ENCODE peak calls at places on chromosome 19, in five cellular contexts. B is body of pancreas, C is psoas muscle, J is colonic mucosa, P is astrocyte of the cerebellum. H is an unnamed sample.

GRCh38 chr19:58552655-58553054 is 2.2 kb downstream of the CHMP2A start:
- DNase-seq in B (no peak), C (no peak), J (no peak), P (no peak), H (no peak)

GRCh38 chr19:2691951-2692350 is 10.5 kb downstream of the GNG7 start:
- DNase-seq in B (no peak), C (no peak), J (no peak), P (no peak), H (no peak)

GRCh38 chr19:32416749-32417469 is 11.3 kb downstream of the DPY19L3 start:
- DNase-seq in B (no peak), C (no peak), J (no peak), P (peak), H (no peak)

GRCh38 chr19:6340493-6341201 is 7.2 kb upstream of the ACER1 start:
- DNase-seq in B (no peak), C (no peak), J (no peak), P (no peak), H (no peak)

GRCh38 chr19:28497887-28498286 is 715.1 kb downstream of the UQCRFS1 start:
- DNase-seq in B (no peak), C (no peak), J (no peak), P (no peak), H (no peak)

GRCh38 chr19:10855879-10856522 is 7.8 kb downstream of the C19orf38 start:
- DNase-seq in B (peak), C (no peak), J (no peak), P (no peak), H (no peak)

GRCh38 chr19:56015756-56016155 is 29.2 kb downstream of the NLRP5 start:
- DNase-seq in B (no peak), C (no peak), J (no peak), P (no peak), H (no peak)

GRCh38 chr19:19406878-19407639 is 1.6 kb downstream of the GATAD2A start:
- DNase-seq in B (peak), C (peak), J (peak), P (no peak), H (no peak)

GRCh38 chr19:39053276-39054090 is 21.1 kb upstream of the FBXO27 start:
- DNase-seq in B (no peak), C (no peak), J (peak), P (no peak), H (no peak)

GRCh38 chr19:45591004-45591637 is 6.5 kb upstream of the OPA3 start:
- DNase-seq in B (peak), C (peak), J (peak), P (no peak), H (no peak)

GRCh38 chr19:33397536-33398360 is 24.2 kb downstream of the CEBPG start:
- DNase-seq in B (no peak), C (peak), J (no peak), P (no peak), H (no peak)

GRCh38 chr19:36169084-36169760 is 17.0 kb upstream of the COX7A1 start:
- DNase-seq in B (no peak), C (no peak), J (peak), P (no peak), H (no peak)

GRCh38 chr19:23365222-23365621 is 30.0 kb downstream of the ZNF91 start:
- DNase-seq in B (no peak), C (no peak), J (no peak), P (no peak), H (no peak)

GRCh38 chr19:7636691-7637373 is at the start of gene STXBP2:
- DNase-seq in B (peak), C (peak), J (peak), P (no peak), H (no peak)

GRCh38 chr19:46134527-46134926 is 10.0 kb upstream of the IGFL3 start:
- DNase-seq in B (no peak), C (no peak), J (no peak), P (no peak), H (no peak)

GRCh38 chr19:51124729-51125128 is at the start of gene SIGLEC9:
- DNase-seq in B (no peak), C (peak), J (no peak), P (no peak), H (no peak)

GRCh38 chr19:47243364-47243775 is 12.4 kb upstream of the BBC3 start:
- DNase-seq in B (no peak), C (no peak), J (no peak), P (no peak), H (no peak)

GRCh38 chr19:47241919-47242644 is 11.1 kb upstream of the BBC3 start:
- DNase-seq in B (no peak), C (no peak), J (no peak), P (no peak), H (no peak)

GRCh38 chr19:47240561-47240960 is 9.6 kb upstream of the BBC3 start:
- DNase-seq in B (no peak), C (peak), J (no peak), P (no peak), H (no peak)

GRCh38 chr19:47240996-47241918 is 10.3 kb upstream of the BBC3 start:
- DNase-seq in B (peak), C (peak), J (peak), P (no peak), H (no peak)

DNA sequence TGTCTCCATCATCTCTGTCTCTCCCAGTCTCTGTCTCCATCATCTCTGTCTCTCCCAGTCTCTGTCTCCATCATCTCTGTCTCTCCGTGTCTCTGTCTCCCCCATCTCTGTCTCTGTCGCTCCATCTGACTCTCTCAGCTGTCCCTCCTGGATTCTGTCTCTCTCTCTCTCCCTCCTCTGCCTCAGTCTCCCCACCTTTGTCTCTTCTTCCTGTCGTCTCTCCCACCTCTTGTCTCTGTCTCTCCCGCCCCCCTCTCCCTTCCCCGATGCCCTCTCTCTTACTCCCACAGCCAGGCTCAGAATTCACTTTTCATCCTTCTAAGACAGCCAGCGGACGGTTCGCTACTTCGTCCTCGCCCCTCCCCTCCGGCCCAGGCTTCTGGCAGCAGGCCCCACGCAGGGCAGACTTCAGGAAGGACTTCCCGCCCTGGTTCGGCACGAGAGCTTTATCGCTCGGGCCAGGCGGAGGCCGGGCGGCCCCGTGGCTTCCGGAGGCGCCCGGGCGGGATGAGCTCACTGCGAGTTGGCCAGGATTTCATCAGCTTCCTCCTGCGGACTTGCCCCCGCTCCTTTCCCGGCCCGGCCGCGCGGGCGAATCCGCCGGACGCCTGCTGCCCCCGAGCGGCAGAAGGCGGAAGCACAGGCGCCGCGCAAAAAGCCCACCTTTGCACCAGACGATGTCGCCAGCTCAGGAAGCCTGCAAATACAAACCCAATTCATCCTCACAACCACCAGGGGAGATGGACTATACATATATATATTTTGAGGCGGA is 12.4 kb upstream of the CCDC9 start:
- DNase-seq in B (peak), C (peak), J (peak), P (peak), H (peak)
- TF ChIP-seq CTCF in B (peak), C (peak), J (peak), P (peak), H (peak)

DNA sequence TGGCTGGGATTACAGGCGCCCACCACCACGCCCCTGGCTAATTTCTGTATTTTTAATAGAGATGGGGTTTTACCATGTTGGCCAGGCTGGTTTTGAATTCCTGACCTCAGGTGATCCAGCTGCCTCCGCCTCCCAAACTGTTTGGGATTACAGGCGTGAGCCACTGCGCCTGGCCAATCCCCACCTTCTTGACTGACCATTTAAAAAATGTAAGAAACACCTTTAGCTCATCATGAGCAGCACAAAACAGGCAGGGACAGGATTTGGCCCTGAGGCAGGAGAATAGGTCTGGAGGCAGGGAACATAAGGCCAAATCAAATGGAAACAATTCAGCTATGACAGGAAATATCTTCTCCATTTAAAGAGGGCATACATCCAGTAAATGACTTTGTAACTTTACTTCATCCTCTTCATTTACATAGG is 1.4 kb upstream of the MPV17L2 start:
- DNase-seq in B (no peak), C (no peak), J (peak), P (no peak), H (no peak)
- H3K4me3 ChIP-seq in B (peak), C (peak), J (peak), P (peak), H (peak)

GRCh38 chr19:49591731-49592485 is 926 bp downstream of the PRR12 start:
- DNase-seq in B (peak), C (peak), J (peak), P (no peak), H (no peak)

GRCh38 chr19:49590971-49591730 is at the start of gene PRR12:
- DNase-seq in B (peak), C (peak), J (peak), P (peak), H (no peak)

GRCh38 chr19:49588370-49589122 is 2.4 kb upstream of the PRR12 start:
- DNase-seq in B (no peak), C (no peak), J (peak), P (no peak), H (no peak)

GRCh38 chr19:49589391-49589790 is 1.6 kb upstream of the PRR12 start:
- DNase-seq in B (no peak), C (no peak), J (no peak), P (no peak), H (no peak)

DNA sequence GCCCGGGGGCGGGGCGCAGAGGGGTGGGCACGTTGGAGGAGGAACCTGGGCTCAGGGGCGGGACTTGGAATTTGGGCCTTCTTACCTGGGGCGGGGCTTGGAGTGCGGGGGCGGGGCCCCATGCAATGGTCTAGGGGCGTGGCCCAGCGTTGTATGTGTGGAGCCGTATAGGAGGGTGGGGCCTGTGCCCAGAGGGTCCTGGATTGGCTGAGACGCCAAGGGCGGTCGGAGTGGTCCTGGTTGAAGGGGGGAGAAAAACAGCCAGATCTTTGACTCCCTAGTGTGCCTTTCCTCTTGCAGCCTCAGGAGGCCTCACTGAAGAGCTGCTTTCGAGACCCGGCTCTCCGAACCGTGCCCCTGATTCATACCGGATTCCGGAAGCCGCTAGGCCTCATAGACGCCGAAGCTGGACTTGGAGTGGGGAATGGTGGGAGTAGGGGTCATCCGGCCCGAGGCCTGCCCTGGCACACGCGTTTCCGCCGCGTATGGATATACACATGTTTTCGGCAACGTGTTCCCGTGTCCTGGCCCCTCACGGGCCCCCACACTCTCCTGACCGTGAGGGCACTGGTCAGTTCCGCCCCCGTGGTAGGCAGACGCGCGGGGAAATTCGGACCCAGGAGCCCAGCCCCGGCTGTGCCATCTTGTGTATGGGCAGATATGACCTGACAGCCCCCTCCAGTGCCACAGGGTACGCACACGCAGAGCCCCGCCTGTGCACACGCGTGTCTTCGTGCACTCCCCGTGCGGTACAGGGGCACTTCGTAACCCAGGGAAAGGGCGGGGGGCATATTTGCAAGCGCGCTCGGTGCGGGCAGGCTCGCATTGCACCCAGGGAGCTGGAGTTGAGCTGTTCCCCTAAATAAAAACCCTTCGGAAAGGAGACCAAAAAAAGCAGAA is 661 bp upstream of the PRR12 start:
- DNase-seq in B (peak), C (peak), J (peak), P (peak), H (peak)
- TF ChIP-seq CTCF in B (no peak), C (no peak), J (no peak), P (no peak), H (no peak)

DNA sequence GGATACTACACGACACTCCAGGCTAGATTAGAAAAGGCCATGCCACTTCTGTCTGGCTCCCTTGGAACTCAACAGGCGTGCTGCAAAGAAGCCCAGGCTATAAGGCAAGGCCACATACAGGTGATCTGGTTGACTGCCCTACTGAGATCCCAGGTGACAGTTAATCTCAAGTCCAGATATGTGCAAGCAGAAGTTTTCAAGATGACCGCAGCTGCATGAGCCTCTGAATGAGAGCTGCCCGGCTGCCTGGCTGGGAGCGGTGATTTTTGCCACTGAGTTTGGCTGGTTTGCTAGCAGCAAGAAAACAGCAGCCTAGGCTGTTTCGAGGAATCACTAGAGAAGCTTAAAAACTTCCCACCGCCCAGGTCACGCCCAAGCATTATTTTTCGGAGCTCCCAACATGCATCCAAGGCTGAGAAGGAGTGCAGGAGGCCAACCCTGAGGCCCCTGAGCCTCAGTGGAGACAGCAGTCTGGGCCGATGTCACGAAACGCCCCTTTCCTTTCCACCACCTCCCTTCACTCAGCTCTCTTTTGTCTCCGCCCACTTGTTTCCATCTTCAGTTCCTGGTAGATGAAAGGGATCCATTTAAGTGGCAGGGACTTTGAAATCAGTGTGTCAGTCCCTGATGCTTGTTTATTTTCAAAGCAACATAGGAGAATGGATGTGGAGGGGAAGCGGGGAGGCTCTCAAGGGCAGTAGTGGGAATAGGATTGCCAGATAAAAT is 13.9 kb upstream of the URI1 start:
- DNase-seq in B (no peak), C (no peak), J (no peak), P (no peak), H (no peak)
- H3K4me3 ChIP-seq in B (no peak), C (no peak), J (no peak), P (no peak), H (no peak)

DNA sequence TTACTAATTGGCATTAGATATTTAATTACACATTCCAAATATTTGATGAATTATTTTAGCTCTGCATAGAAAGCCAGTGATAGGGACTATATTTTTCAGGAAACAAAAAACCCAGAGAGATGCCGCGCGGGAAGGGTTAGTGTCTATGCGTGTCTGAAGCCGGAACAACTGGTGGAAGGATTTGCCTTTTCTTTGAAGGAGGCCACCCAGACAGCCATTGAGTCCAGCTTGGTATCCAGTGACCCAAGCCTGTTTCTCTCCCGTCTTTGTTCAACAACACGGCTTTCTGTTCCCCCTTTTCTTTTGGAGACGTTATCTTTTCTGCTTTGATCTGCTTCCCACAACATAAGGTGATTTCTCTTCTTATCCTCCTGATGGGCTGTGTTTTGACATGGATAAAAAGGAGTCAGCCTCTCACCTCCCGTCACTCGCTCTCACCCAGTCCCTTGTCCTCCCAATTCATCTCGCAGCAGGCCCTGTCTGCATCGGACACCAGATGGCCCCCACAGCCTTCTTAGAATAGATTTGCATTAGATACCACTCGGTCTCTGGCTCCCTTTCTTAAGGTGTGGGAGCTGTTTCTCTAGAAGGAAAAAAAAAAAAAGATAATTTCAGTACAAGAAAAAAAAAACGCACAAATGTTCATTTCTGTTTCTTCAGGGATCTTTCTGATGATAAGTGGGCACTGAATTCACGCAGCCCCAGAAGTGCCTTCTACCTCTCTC is 361.8 kb downstream of the ZNF536 start:
- DNase-seq in B (no peak), C (no peak), J (no peak), P (no peak), H (no peak)
- TF ChIP-seq CTCF in B (no peak), C (no peak), J (no peak), P (peak), H (no peak)

GRCh38 chr19:40807147-40808020 is 8.4 kb downstream of the EGLN2 start:
- DNase-seq in B (no peak), C (no peak), J (peak), P (no peak), H (no peak)
- H3K4me3 ChIP-seq in B (no peak), C (peak), J (no peak), P (no peak), H (no peak)

H was measured in AG04449.